ENCODE peak calls at places on chromosomes 16 and 17, in seven cellular contexts. V, I, H, W, S, M and C are unnamed samples.

GRCh38 chr16:67165121-67166034 is 833 bp downstream of the HSF4 start:
- DNase-seq in V (no peak), I (no peak), H (no peak), W (no peak), S (no peak), M (no peak), C (no peak)

GRCh38 chr17:41211845-41212466 is 14.5 kb upstream of the KRTAP9-2 start:
- DNase-seq in V (peak), I (no peak), H (no peak), W (no peak), S (no peak), M (no peak), C (no peak)

GRCh38 chr17:75524269-75524970 is 1.1 kb upstream of the LLGL2 start:
- DNase-seq in V (no peak), I (no peak), H (peak), W (no peak), S (no peak), M (peak), C (no peak)

GRCh38 chr16:79814124-79814523 is 213.6 kb upstream of the MAF start:
- DNase-seq in V (no peak), I (no peak), H (no peak), W (no peak), S (no peak), M (no peak), C (no peak)

GRCh38 chr17:61314368-61315078 is 85.1 kb upstream of the TBX2 start:
- DNase-seq in V (no peak), I (no peak), H (peak), W (no peak), S (peak), M (no peak), C (peak)

GRCh38 chr17:80461527-80462166 is 14.8 kb downstream of the NPTX1 start:
- DNase-seq in V (no peak), I (no peak), H (no peak), W (no peak), S (no peak), M (no peak), C (no peak)

GRCh38 chr17:40485851-40486512 is 15.4 kb downstream of the TNS4 start:
- DNase-seq in V (peak), I (no peak), H (no peak), W (no peak), S (no peak), M (no peak), C (peak)

GRCh38 chr17:69525920-69526841 is 111.7 kb downstream of the MAP2K6 start:
- DNase-seq in V (peak), I (no peak), H (peak), W (peak), S (peak), M (no peak), C (peak)

GRCh38 chr17:35214631-35215273 is 20.6 kb upstream of the SLC35G3 start:
- DNase-seq in V (no peak), I (peak), H (no peak), W (no peak), S (no peak), M (no peak), C (no peak)

GRCh38 chr17:69593351-69593715 is 178.8 kb downstream of the MAP2K6 start:
- DNase-seq in V (no peak), I (no peak), H (no peak), W (no peak), S (no peak), M (no peak), C (no peak)

GRCh38 chr16:85805442-85806045 is 6.0 kb downstream of the COX4I1 start:
- DNase-seq in V (no peak), I (no peak), H (no peak), W (no peak), S (no peak), M (no peak), C (no peak)
- TF ChIP-seq POLR2AphosphoS5 in V (no peak), I (no peak), H (no peak), W (no peak), S (no peak), M (no peak), C (no peak)

GRCh38 chr17:67066717-67067116 is 22.4 kb downstream of the CACNG1 start:
- DNase-seq in V (no peak), I (no peak), H (no peak), W (no peak), S (no peak), M (no peak), C (no peak)

GRCh38 chr17:67069591-67070136 is 25.3 kb downstream of the CACNG1 start:
- DNase-seq in V (no peak), I (no peak), H (no peak), W (no peak), S (no peak), M (no peak), C (no peak)

GRCh38 chr17:67071595-67071994 is 27.2 kb downstream of the CACNG1 start:
- DNase-seq in V (no peak), I (no peak), H (no peak), W (no peak), S (no peak), M (no peak), C (no peak)

GRCh38 chr17:67067571-67068517 is 23.5 kb downstream of the CACNG1 start:
- DNase-seq in V (no peak), I (no peak), H (no peak), W (no peak), S (no peak), M (no peak), C (no peak)

DNA sequence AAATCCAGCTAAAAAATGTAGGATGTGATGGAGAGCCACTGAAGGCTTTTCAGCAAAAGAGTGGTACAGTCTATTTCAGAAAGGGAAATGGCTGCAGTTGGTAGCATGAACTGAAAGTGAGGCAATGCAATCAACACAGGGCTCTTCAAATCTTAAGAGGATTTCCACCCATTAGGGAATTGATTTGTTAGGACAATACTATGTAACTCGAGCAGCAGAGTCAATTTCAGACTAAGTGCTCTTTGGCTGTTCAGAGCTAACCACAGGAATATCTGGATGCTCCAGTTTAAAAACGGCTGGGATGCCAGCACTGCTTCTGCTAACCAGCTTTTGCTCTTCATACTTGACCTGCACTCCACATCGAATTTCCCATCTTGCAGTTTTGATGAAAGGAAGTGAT is 24.6 kb downstream of the CACNG1 start:
- DNase-seq in V (no peak), I (no peak), H (no peak), W (no peak), S (no peak), M (no peak), C (no peak)
- H3K4me3 ChIP-seq in V (no peak), I (no peak), H (no peak), W (no peak), S (no peak), M (no peak), C (no peak)

DNA sequence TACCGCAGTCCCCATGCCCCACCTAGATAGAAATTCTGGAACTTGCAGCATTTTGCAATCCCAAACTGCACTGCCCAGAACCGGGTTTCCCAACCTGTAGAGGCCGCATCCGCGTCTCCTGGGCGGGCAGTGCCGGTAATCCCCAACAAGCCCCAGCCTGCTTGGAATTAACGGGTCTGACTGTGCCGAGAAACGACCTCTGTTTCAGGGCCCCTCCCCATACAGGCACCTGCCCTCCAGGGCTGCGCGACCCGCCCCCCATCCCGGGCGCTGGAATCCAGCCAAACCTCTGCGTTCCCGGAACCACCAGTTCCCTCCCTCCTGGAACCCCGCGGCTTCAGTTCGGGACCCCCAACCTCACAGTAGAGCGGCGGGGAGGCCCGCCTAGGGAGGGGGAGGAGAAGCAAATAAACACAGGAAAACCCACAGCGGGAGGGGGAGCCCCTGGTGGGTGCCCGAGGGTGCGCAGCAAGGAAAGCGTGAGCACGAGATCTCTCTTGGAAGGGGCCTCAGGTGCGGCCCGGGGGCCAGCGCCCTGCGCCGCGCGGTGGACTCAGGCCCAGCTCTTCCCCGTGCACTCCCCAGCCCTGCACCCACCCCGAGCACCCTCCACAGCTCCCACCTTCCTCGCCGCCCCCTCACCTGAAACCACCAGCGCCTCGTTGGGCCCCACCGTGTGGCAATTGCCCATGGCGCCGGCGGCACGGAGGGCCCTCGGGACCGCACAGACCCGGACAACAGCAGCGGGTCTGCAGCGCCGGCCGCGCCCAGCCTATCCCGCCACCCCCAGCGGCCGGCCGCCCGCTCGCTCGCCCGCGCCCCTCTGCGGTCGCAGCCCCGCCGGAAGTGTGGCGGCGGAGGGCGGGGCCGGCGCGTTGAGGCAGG is at the start of gene FLOT2:
- DNase-seq in V (no peak), I (no peak), H (peak), W (peak), S (peak), M (peak), C (peak)
- TF ChIP-seq POLR2AphosphoS5 in V (peak), I (no peak), H (peak), W (peak), S (peak), M (peak), C (peak)

GRCh38 chr17:12974319-12974661 is 43.5 kb downstream of the ELAC2 start:
- DNase-seq in V (no peak), I (no peak), H (no peak), W (no peak), S (no peak), M (no peak), C (no peak)

GRCh38 chr17:12979255-12979654 is 38.6 kb downstream of the ELAC2 start:
- DNase-seq in V (no peak), I (no peak), H (no peak), W (no peak), S (no peak), M (no peak), C (no peak)

GRCh38 chr17:12967962-12968361 is 49.9 kb downstream of the ELAC2 start:
- DNase-seq in V (no peak), I (no peak), H (no peak), W (no peak), S (no peak), M (no peak), C (no peak)

GRCh38 chr17:12977008-12977751 is 40.6 kb downstream of the ELAC2 start:
- DNase-seq in V (no peak), I (no peak), H (no peak), W (no peak), S (no peak), M (no peak), C (no peak)

GRCh38 chr17:12973496-12974318 is 44.1 kb downstream of the ELAC2 start:
- DNase-seq in V (no peak), I (no peak), H (no peak), W (no peak), S (no peak), M (no peak), C (no peak)
- H3K4me3 ChIP-seq in V (no peak), I (no peak), H (no peak), W (no peak), S (peak), M (peak), C (peak)

DNA sequence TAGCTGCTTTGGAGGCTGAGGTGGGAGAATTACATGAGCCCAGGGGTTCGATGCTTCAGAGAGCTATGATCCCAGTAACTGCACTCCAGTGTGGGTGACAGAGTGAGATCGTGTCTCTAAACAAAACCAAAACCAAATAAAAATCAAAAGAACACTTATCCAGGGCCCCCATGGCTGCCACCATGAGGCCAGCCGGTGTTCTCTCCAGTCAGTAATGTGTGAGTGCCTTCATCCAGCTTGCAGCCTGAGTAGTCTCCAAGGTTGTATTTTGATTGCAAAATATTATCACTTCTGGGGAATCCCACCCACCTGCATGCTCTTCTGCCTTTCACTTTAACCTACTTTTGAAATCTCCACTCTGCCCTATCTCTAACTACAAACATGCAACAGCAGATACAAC is 221.0 kb upstream of the WSB1 start:
- DNase-seq in V (no peak), I (no peak), H (no peak), W (no peak), S (no peak), M (no peak), C (no peak)
- TF ChIP-seq POLR2AphosphoS5 in V (no peak), I (no peak), H (no peak), W (no peak), S (no peak), M (no peak), C (no peak)

GRCh38 chr17:4944163-4944553 is 4.1 kb downstream of the RNF167 start:
- DNase-seq in V (no peak), I (no peak), H (no peak), W (no peak), S (no peak), M (peak), C (no peak)
- H3K4me3 ChIP-seq in V (no peak), I (peak), H (no peak), W (no peak), S (no peak), M (peak), C (no peak)

DNA sequence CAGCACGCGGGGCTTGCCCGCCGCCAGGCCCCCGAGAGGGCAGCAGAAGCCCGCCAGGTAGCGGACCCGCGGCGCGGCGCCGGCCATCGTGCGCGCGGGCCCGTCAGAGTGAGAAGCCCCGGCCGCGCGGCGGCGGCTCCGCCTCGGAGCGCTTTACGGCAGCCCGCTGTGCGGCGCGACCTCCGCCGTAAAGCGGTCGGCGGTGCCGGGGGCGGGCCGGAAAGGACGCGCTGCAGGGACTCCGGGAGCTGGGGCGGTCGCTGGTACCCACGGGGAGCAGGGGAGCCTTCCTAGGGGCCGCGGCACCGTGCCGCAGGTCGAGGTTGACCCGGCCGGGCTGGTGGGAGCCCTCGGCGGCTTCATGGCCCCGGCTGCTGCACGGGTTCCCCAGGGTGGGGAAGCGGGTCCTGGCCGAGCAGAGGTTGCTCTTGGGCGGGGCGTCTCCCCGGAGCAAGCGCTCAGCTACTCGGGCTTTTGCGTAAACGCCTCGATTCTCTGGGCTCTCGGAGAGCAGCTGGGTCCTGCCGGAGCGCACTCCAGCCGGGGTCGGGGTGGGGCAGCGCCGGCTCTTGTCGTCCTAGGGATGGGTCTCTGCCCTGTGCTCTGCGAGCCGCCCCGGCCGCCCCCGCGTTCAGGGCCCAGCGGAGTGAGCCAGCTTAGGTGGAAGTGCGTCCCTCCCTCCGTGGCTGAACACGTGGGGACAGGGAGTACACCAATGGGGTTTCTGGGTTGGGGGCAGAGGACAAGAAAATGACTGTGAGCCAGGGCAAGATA is at the start of gene FAAP100:
- DNase-seq in V (peak), I (peak), H (peak), W (peak), S (peak), M (peak), C (peak)
- TF ChIP-seq POLR2AphosphoS5 in V (peak), I (peak), H (peak), W (peak), S (peak), M (peak), C (peak)

GRCh38 chr17:33369876-33370275 is 76.8 kb upstream of the ASIC2 start:
- DNase-seq in V (no peak), I (no peak), H (no peak), W (no peak), S (no peak), M (no peak), C (no peak)
- H3K4me3 ChIP-seq in V (no peak), I (no peak), H (no peak), W (no peak), S (no peak), M (no peak), C (no peak)

GRCh38 chr16:24085665-24086064 is 170.5 kb upstream of the CACNG3 start:
- DNase-seq in V (no peak), I (no peak), H (no peak), W (no peak), S (no peak), M (no peak), C (no peak)
- TF ChIP-seq POLR2AphosphoS5 in V (no peak), I (no peak), H (no peak), W (no peak), S (no peak), M (no peak), C (no peak)

GRCh38 chr17:50649042-50649908 is 14.6 kb downstream of the ABCC3 start:
- DNase-seq in V (peak), I (no peak), H (no peak), W (no peak), S (no peak), M (no peak), C (no peak)

GRCh38 chr17:50642722-50643656 is 8.3 kb downstream of the ABCC3 start:
- DNase-seq in V (no peak), I (no peak), H (no peak), W (no peak), S (no peak), M (no peak), C (no peak)

GRCh38 chr17:50642071-50642721 is 7.5 kb downstream of the ABCC3 start:
- DNase-seq in V (no peak), I (no peak), H (no peak), W (no peak), S (no peak), M (no peak), C (no peak)

GRCh38 chr17:50647187-50647586 is 12.5 kb downstream of the ABCC3 start:
- DNase-seq in V (no peak), I (no peak), H (no peak), W (no peak), S (no peak), M (no peak), C (no peak)

GRCh38 chr17:50645748-50646682 is 11.3 kb downstream of the ABCC3 start:
- DNase-seq in V (no peak), I (no peak), H (no peak), W (no peak), S (no peak), M (no peak), C (no peak)
- H3K4me3 ChIP-seq in V (no peak), I (no peak), H (no peak), W (no peak), S (no peak), M (no peak), C (no peak)